ENCODE peak calls at places on chromosomes 4 and X, in nine cellular contexts. One of them, this sample, is unnamed. For H3K4me1, the result is how much of the 10 kb centered on the place peaks cover.

GRCh38 chr4:74751247-74751646 is 43.1 kb downstream of the BTC start:
- DNase-seq in stomach: no peak
- DNase-seq in hepatocyte: no peak
- DNase-seq in tibial nerve: no peak
- DNase-seq in OCI-LY7: no peak
- DNase-seq in transverse colon: no peak
- DNase-seq in CD8-positive, alpha-beta memory T cell: no peak
- DNase-seq in left lung: no peak
- DNase-seq in pancreas: no peak
- DNase-seq in this sample: no peak

GRCh38 chr4:6535706-6536105 is 39.3 kb upstream of the MAN2B2 start:
- DNase-seq in stomach: no peak
- DNase-seq in hepatocyte: no peak
- DNase-seq in tibial nerve: no peak
- DNase-seq in OCI-LY7: no peak
- DNase-seq in transverse colon: no peak
- DNase-seq in CD8-positive, alpha-beta memory T cell: no peak
- DNase-seq in left lung: no peak
- DNase-seq in pancreas: no peak
- DNase-seq in this sample: no peak

GRCh38 chr4:108874806-108875205 is 112.0 kb upstream of the ETNPPL start:
- DNase-seq in stomach: no peak
- DNase-seq in hepatocyte: no peak
- DNase-seq in tibial nerve: no peak
- DNase-seq in OCI-LY7: no peak
- DNase-seq in transverse colon: no peak
- DNase-seq in CD8-positive, alpha-beta memory T cell: no peak
- DNase-seq in left lung: no peak
- DNase-seq in pancreas: no peak
- DNase-seq in this sample: no peak

GRCh38 chr4:159027535-159027934 is 75.3 kb upstream of the RAPGEF2 start:
- DNase-seq in stomach: no peak
- DNase-seq in hepatocyte: no peak
- DNase-seq in tibial nerve: no peak
- DNase-seq in OCI-LY7: no peak
- DNase-seq in transverse colon: no peak
- DNase-seq in CD8-positive, alpha-beta memory T cell: no peak
- DNase-seq in left lung: no peak
- DNase-seq in pancreas: no peak
- DNase-seq in this sample: no peak

GRCh38 chrX:69179380-69179911 is 14.2 kb upstream of the PJA1 start:
- DNase-seq in stomach: no peak
- DNase-seq in hepatocyte: peak
- DNase-seq in tibial nerve: no peak
- DNase-seq in OCI-LY7: no peak
- DNase-seq in transverse colon: no peak
- DNase-seq in CD8-positive, alpha-beta memory T cell: no peak
- DNase-seq in left lung: no peak
- DNase-seq in pancreas: no peak
- DNase-seq in this sample: no peak

GRCh38 chrX:84339507-84340364 is 151.7 kb upstream of the RPS6KA6 start:
- DNase-seq in stomach: no peak
- DNase-seq in hepatocyte: peak
- DNase-seq in tibial nerve: no peak
- DNase-seq in OCI-LY7: peak
- DNase-seq in transverse colon: no peak
- DNase-seq in CD8-positive, alpha-beta memory T cell: no peak
- DNase-seq in left lung: no peak
- DNase-seq in pancreas: no peak
- DNase-seq in this sample: no peak

GRCh38 chr4:3371038-3371437 is 70.7 kb upstream of the HGFAC start:
- DNase-seq in stomach: no peak
- DNase-seq in hepatocyte: peak
- DNase-seq in tibial nerve: no peak
- DNase-seq in OCI-LY7: no peak
- DNase-seq in transverse colon: no peak
- DNase-seq in CD8-positive, alpha-beta memory T cell: no peak
- DNase-seq in left lung: peak
- DNase-seq in pancreas: no peak
- DNase-seq in this sample: no peak

GRCh38 chrX:135544338-135544948 is 24.0 kb downstream of the INTS6L start:
- DNase-seq in stomach: no peak
- DNase-seq in hepatocyte: no peak
- DNase-seq in tibial nerve: no peak
- DNase-seq in OCI-LY7: peak
- DNase-seq in transverse colon: peak
- DNase-seq in CD8-positive, alpha-beta memory T cell: no peak
- DNase-seq in left lung: no peak
- DNase-seq in pancreas: no peak
- DNase-seq in this sample: peak

GRCh38 chr4:141899541-141899940 is 263.2 kb downstream of the IL15 start:
- DNase-seq in stomach: no peak
- DNase-seq in hepatocyte: no peak
- DNase-seq in tibial nerve: no peak
- DNase-seq in OCI-LY7: no peak
- DNase-seq in transverse colon: no peak
- DNase-seq in CD8-positive, alpha-beta memory T cell: no peak
- DNase-seq in left lung: no peak
- DNase-seq in pancreas: no peak
- DNase-seq in this sample: no peak

GRCh38 chr4:55553442-55553841 is 6.7 kb upstream of the CLOCK start:
- DNase-seq in stomach: peak
- DNase-seq in hepatocyte: no peak
- DNase-seq in tibial nerve: no peak
- DNase-seq in OCI-LY7: peak
- DNase-seq in transverse colon: peak
- DNase-seq in CD8-positive, alpha-beta memory T cell: peak
- DNase-seq in left lung: no peak
- DNase-seq in pancreas: no peak
- DNase-seq in this sample: no peak

GRCh38 chr4:90733211-90733610 is 606.0 kb downstream of the CCSER1 start:
- DNase-seq in stomach: no peak
- DNase-seq in hepatocyte: no peak
- DNase-seq in tibial nerve: no peak
- DNase-seq in OCI-LY7: no peak
- DNase-seq in transverse colon: no peak
- DNase-seq in CD8-positive, alpha-beta memory T cell: no peak
- DNase-seq in left lung: no peak
- DNase-seq in pancreas: no peak
- DNase-seq in this sample: no peak

GRCh38 chrX:20315140-20315539 is 48.4 kb upstream of the RPS6KA3 start:
- DNase-seq in stomach: no peak
- DNase-seq in hepatocyte: peak
- DNase-seq in tibial nerve: no peak
- DNase-seq in OCI-LY7: peak
- DNase-seq in transverse colon: peak
- DNase-seq in CD8-positive, alpha-beta memory T cell: no peak
- DNase-seq in left lung: no peak
- DNase-seq in pancreas: no peak
- DNase-seq in this sample: no peak

GRCh38 chr4:175035907-175036306 is 117.7 kb downstream of the ADAM29 start:
- DNase-seq in stomach: no peak
- DNase-seq in hepatocyte: no peak
- DNase-seq in tibial nerve: no peak
- DNase-seq in OCI-LY7: no peak
- DNase-seq in transverse colon: no peak
- DNase-seq in CD8-positive, alpha-beta memory T cell: no peak
- DNase-seq in left lung: no peak
- DNase-seq in pancreas: no peak
- DNase-seq in this sample: no peak

GRCh38 chr4:177127658-177128057 is 182.0 kb upstream of the NEIL3 start:
- DNase-seq in stomach: no peak
- DNase-seq in hepatocyte: no peak
- DNase-seq in tibial nerve: no peak
- DNase-seq in OCI-LY7: no peak
- DNase-seq in transverse colon: no peak
- DNase-seq in CD8-positive, alpha-beta memory T cell: no peak
- DNase-seq in left lung: no peak
- DNase-seq in pancreas: no peak
- DNase-seq in this sample: no peak

GRCh38 chr4:85580489-85580888 is 105.5 kb downstream of the ARHGAP24 start:
- DNase-seq in stomach: no peak
- DNase-seq in hepatocyte: no peak
- DNase-seq in tibial nerve: no peak
- DNase-seq in OCI-LY7: no peak
- DNase-seq in transverse colon: no peak
- DNase-seq in CD8-positive, alpha-beta memory T cell: no peak
- DNase-seq in left lung: no peak
- DNase-seq in pancreas: no peak
- DNase-seq in this sample: no peak
- H3K27ac ChIP-seq in stomach: no peak
- H3K27ac ChIP-seq in hepatocyte: no peak
- H3K27ac ChIP-seq in tibial nerve: no peak
- H3K27ac ChIP-seq in OCI-LY7: no peak
- H3K27ac ChIP-seq in transverse colon: no peak
- H3K27ac ChIP-seq in CD8-positive, alpha-beta memory T cell: no peak
- H3K27ac ChIP-seq in left lung: no peak
- H3K27ac ChIP-seq in pancreas: no peak
- H3K27ac ChIP-seq in this sample: no peak

DNA sequence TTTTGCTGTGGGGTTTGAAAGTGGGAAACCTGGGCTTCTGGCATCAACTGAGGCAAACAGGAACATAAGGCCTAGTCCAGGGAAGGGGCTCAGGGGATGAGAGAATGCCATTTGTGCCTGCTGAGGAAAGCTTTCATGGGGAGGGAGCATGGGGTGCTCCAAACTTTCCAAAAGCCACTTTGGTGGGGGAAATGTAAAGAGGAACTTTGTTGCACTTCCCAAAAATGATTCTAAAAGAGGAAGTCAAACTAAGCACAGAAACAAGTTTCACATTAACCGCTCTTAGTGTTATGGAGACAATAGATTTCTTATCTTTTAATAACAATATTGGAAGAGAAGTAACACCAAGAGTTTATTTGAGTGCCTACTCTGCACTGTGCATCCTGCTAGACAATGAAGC is 32.3 kb downstream of the GAB3 start:
- DNase-seq in stomach: no peak
- DNase-seq in hepatocyte: no peak
- DNase-seq in tibial nerve: no peak
- DNase-seq in OCI-LY7: peak
- DNase-seq in transverse colon: no peak
- DNase-seq in CD8-positive, alpha-beta memory T cell: no peak
- DNase-seq in left lung: no peak
- DNase-seq in pancreas: no peak
- DNase-seq in this sample: no peak
- H3K4me1 ChIP-seq in stomach: under half
- H3K4me1 ChIP-seq in hepatocyte: under half
- H3K4me1 ChIP-seq in tibial nerve: under half
- H3K4me1 ChIP-seq in OCI-LY7: under half
- H3K4me1 ChIP-seq in transverse colon: under half
- H3K4me1 ChIP-seq in CD8-positive, alpha-beta memory T cell: under half
- H3K4me1 ChIP-seq in left lung: under half
- H3K4me1 ChIP-seq in pancreas: under half
- H3K4me1 ChIP-seq in this sample: under half

DNA sequence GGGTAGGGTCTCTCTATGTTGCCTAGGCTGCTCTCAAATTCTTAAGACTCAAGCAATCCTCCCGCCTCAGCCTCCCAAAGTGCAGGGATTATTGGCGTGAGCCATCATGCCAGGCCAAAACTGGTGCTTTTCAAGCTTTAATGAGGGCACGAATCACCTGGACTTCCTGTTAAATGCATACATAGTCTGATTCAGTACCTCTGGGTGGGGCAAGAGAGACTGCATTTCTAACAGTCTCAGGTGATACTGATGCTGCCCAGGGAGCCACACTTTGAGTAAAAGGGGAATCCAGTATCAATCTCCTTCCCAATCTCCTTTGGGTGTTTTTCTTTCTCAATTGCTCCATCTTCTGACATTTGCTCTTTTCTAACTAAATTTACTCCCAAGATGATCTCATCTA is 96.5 kb downstream of the SH3RF1 start:
- DNase-seq in stomach: no peak
- DNase-seq in hepatocyte: no peak
- DNase-seq in tibial nerve: no peak
- DNase-seq in OCI-LY7: no peak
- DNase-seq in transverse colon: no peak
- DNase-seq in CD8-positive, alpha-beta memory T cell: no peak
- DNase-seq in left lung: no peak
- DNase-seq in pancreas: no peak
- DNase-seq in this sample: no peak
- H3K27ac ChIP-seq in stomach: no peak
- H3K27ac ChIP-seq in hepatocyte: no peak
- H3K27ac ChIP-seq in tibial nerve: no peak
- H3K27ac ChIP-seq in OCI-LY7: no peak
- H3K27ac ChIP-seq in transverse colon: no peak
- H3K27ac ChIP-seq in CD8-positive, alpha-beta memory T cell: no peak
- H3K27ac ChIP-seq in left lung: no peak
- H3K27ac ChIP-seq in pancreas: no peak
- H3K27ac ChIP-seq in this sample: no peak

GRCh38 chr4:186765138-186765537 is 41.5 kb upstream of the FAT1 start:
- DNase-seq in stomach: no peak
- DNase-seq in hepatocyte: peak
- DNase-seq in tibial nerve: peak
- DNase-seq in OCI-LY7: no peak
- DNase-seq in transverse colon: peak
- DNase-seq in CD8-positive, alpha-beta memory T cell: no peak
- DNase-seq in left lung: no peak
- DNase-seq in pancreas: no peak
- DNase-seq in this sample: no peak

GRCh38 chr4:186762865-186763264 is 39.2 kb upstream of the FAT1 start:
- DNase-seq in stomach: no peak
- DNase-seq in hepatocyte: no peak
- DNase-seq in tibial nerve: no peak
- DNase-seq in OCI-LY7: no peak
- DNase-seq in transverse colon: no peak
- DNase-seq in CD8-positive, alpha-beta memory T cell: no peak
- DNase-seq in left lung: no peak
- DNase-seq in pancreas: no peak
- DNase-seq in this sample: no peak

GRCh38 chr4:186762361-186762760 is 38.7 kb upstream of the FAT1 start:
- DNase-seq in stomach: no peak
- DNase-seq in hepatocyte: no peak
- DNase-seq in tibial nerve: no peak
- DNase-seq in OCI-LY7: no peak
- DNase-seq in transverse colon: no peak
- DNase-seq in CD8-positive, alpha-beta memory T cell: no peak
- DNase-seq in left lung: no peak
- DNase-seq in pancreas: no peak
- DNase-seq in this sample: no peak

GRCh38 chr4:186765673-186766546 is 42.3 kb upstream of the FAT1 start:
- DNase-seq in stomach: no peak
- DNase-seq in hepatocyte: peak
- DNase-seq in tibial nerve: no peak
- DNase-seq in OCI-LY7: no peak
- DNase-seq in transverse colon: peak
- DNase-seq in CD8-positive, alpha-beta memory T cell: no peak
- DNase-seq in left lung: no peak
- DNase-seq in pancreas: no peak
- DNase-seq in this sample: no peak

GRCh38 chr4:186764457-186764856 is 40.8 kb upstream of the FAT1 start:
- DNase-seq in stomach: no peak
- DNase-seq in hepatocyte: no peak
- DNase-seq in tibial nerve: no peak
- DNase-seq in OCI-LY7: no peak
- DNase-seq in transverse colon: no peak
- DNase-seq in CD8-positive, alpha-beta memory T cell: no peak
- DNase-seq in left lung: no peak
- DNase-seq in pancreas: no peak
- DNase-seq in this sample: no peak
- H3K4me1 ChIP-seq in stomach: under half
- H3K4me1 ChIP-seq in hepatocyte: under half
- H3K4me1 ChIP-seq in tibial nerve: under half
- H3K4me1 ChIP-seq in OCI-LY7: under half
- H3K4me1 ChIP-seq in transverse colon: under half
- H3K4me1 ChIP-seq in CD8-positive, alpha-beta memory T cell: under half
- H3K4me1 ChIP-seq in left lung: under half
- H3K4me1 ChIP-seq in pancreas: under half
- H3K4me1 ChIP-seq in this sample: under half

This sample was measured in CD4-positive, CD25-positive, alpha-beta regulatory T cell.